ENCODE peak calls at places on chromosomes 6 and 20, in four cellular contexts. V is progenitor cell of endocrine pancreas; M is CD8-positive, alpha-beta T cell; L is HFFc6. Q is an unnamed sample.

GRCh38 chr6:154247119-154247814 is 109.3 kb downstream of the IPCEF1 start:
- DNase-seq in V (no peak), L (no peak), M (peak), Q (no peak)

GRCh38 chr20:46230811-46231282 is 77.5 kb downstream of the CDH22 start:
- DNase-seq in L (no peak), V (peak), M (no peak), Q (peak)

GRCh38 chr6:53813096-53813495 is 18.3 kb downstream of the LRRC1 start:
- DNase-seq in V (no peak), M (no peak), L (no peak), Q (no peak)

GRCh38 chr6:79168695-79168980 is 65.8 kb downstream of the HMGN3 start:
- DNase-seq in V (no peak), L (no peak), M (no peak), Q (no peak)

GRCh38 chr6:44044154-44044539 is 83.1 kb downstream of the MRPL14 start:
- DNase-seq in M (no peak), L (no peak), V (no peak), Q (no peak)

GRCh38 chr20:38630727-38631126 is 29.1 kb downstream of the ARHGAP40 start:
- DNase-seq in V (no peak), M (no peak), L (no peak), Q (no peak)

GRCh38 chr6:37141291-37142046 is 28.5 kb upstream of the PIM1 start:
- DNase-seq in M (no peak), V (no peak), L (peak), Q (no peak)

GRCh38 chr20:31605902-31606677 is 1.0 kb downstream of the ID1 start:
- DNase-seq in L (no peak), V (peak), M (no peak), Q (no peak)

GRCh38 chr6:165930668-165931067 is 237.0 kb downstream of the TBXT start:
- DNase-seq in L (no peak), V (no peak), M (no peak), Q (no peak)

GRCh38 chr6:37244430-37245310 is 12.9 kb upstream of the TBC1D22B start:
- DNase-seq in M (no peak), V (no peak), L (peak), Q (no peak)

GRCh38 chr20:10774357-10774943 is 100.7 kb upstream of the JAG1 start:
- DNase-seq in L (no peak), M (no peak), V (no peak), Q (no peak)

GRCh38 chr6:167795874-167796667 is 30.6 kb upstream of the AFDN start:
- DNase-seq in M (no peak), V (no peak), L (no peak), Q (no peak)

GRCh38 chr20:50642288-50642803 is 49.0 kb downstream of the RIPOR3 start:
- DNase-seq in M (no peak), L (no peak), V (no peak), Q (no peak)

GRCh38 chr6:31651602-31652191 is 764 bp downstream of the BAG6 start:
- DNase-seq in M (no peak), V (no peak), L (peak), Q (no peak)

GRCh38 chr6:163340201-163340887 is 74.2 kb upstream of the QKI start:
- DNase-seq in L (no peak), V (no peak), M (no peak), Q (no peak)

GRCh38 chr6:17207281-17207680 is 73.9 kb upstream of the RBM24 start:
- DNase-seq in L (no peak), M (no peak), V (no peak), Q (no peak)

GRCh38 chr6:131258816-131259476 is 123.7 kb downstream of the AKAP7 start:
- DNase-seq in M (no peak), V (no peak), L (no peak), Q (no peak)

GRCh38 chr20:21028436-21028835 is 77.7 kb downstream of the LINC00237 start:
- DNase-seq in L (no peak), V (no peak), M (no peak), Q (no peak)

GRCh38 chr20:41309817-41310216 is 7.7 kb downstream of the ZHX3 start:
- DNase-seq in M (no peak), V (no peak), L (peak), Q (no peak)

GRCh38 chr6:158213925-158214674 is 46.0 kb downstream of the GTF2H5 start:
- DNase-seq in L (peak), V (peak), M (peak), Q (peak)

GRCh38 chr6:43666181-43666920 is 21.2 kb downstream of the MRPS18A start:
- DNase-seq in L (no peak), V (no peak), M (no peak), Q (no peak)

GRCh38 chr6:137115653-137116052 is 57.8 kb downstream of the IL22RA2 start:
- DNase-seq in V (no peak), L (no peak), M (no peak), Q (no peak)

GRCh38 chr20:50464026-50464724 is 46.0 kb upstream of the PTPN1 start:
- DNase-seq in L (peak), V (peak), M (peak), Q (peak)

GRCh38 chr20:14259691-14260090 is 77.7 kb downstream of the FLRT3 start:
- DNase-seq in V (no peak), L (no peak), M (no peak), Q (no peak)

DNA sequence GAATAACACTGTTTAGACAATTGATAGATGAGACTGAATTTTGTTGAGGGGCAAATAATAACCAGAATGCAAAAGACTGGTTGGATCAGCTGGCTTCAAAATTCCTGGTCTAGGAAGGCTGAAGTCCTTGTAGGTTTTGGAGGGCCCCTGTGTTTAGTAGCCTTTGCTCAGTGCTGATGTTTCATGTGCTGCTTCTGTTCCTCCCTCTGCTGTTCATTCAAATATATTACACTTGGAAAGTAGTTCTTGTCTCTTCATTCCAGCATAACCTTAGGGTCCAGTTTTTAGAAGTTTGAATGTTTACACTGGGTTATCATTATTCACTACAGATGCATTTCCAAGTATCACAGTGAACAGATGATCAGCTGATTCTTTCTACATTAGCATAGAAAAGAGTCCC is 72.5 kb downstream of the FLRT3 start:
- DNase-seq in L (peak), M (no peak), V (no peak), Q (no peak)
- TF ChIP-seq CTCF in L (peak), M (no peak), V (peak), Q (peak)

DNA sequence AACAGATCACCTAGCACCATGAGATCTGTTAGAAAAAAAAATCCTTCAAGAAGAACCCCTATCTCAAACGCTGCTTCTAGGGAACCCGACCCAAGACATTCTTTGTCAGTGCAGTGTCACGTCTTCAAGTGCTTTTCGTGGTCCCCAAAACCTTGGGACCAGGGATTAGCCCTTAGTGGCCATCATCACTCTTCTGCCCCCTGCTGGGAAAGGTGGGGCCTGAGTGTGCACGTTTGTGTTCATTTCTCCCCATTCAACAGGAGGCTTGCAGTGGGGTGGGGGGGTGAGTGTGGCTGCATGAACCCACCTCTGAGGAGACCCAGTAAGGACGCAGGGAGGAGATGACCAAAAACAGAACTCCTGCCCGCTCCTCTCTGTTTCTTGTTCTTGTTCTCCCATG is 218.2 kb upstream of the RNF24 start:
- DNase-seq in M (no peak), V (no peak), L (no peak), Q (no peak)
- TF ChIP-seq CTCF in M (no peak), V (no peak), L (peak), Q (no peak)

GRCh38 chr6:164344801-164345291 is 930.3 kb downstream of the QKI start:
- DNase-seq in V (no peak), M (no peak), L (no peak), Q (no peak)

GRCh38 chr6:164347455-164347854 is 932.9 kb downstream of the QKI start:
- DNase-seq in M (no peak), V (no peak), L (no peak), Q (no peak)

GRCh38 chr6:164345340-164345739 is 930.8 kb downstream of the QKI start:
- DNase-seq in M (no peak), L (no peak), V (no peak), Q (no peak)

GRCh38 chr6:164345856-164346496 is 931.5 kb downstream of the QKI start:
- DNase-seq in L (no peak), V (no peak), M (no peak), Q (no peak)

GRCh38 chr6:164346631-164347030 is 932.1 kb downstream of the QKI start:
- DNase-seq in V (no peak), M (no peak), L (no peak), Q (no peak)
- TF ChIP-seq CTCF in V (no peak), M (no peak), L (no peak), Q (no peak)

GRCh38 chr20:25471020-25471419 is 63.5 kb downstream of the GINS1 start:
- DNase-seq in L (no peak), V (no peak), M (no peak), Q (no peak)

GRCh38 chr20:25468126-25469075 is 60.9 kb downstream of the GINS1 start:
- DNase-seq in L (no peak), M (no peak), V (no peak), Q (no peak)

GRCh38 chr20:25469558-25469957 is 62.1 kb downstream of the GINS1 start:
- DNase-seq in V (no peak), M (no peak), L (no peak), Q (no peak)

GRCh38 chr20:25467441-25467840 is 60.0 kb downstream of the GINS1 start:
- DNase-seq in V (no peak), L (no peak), M (no peak), Q (no peak)

DNA sequence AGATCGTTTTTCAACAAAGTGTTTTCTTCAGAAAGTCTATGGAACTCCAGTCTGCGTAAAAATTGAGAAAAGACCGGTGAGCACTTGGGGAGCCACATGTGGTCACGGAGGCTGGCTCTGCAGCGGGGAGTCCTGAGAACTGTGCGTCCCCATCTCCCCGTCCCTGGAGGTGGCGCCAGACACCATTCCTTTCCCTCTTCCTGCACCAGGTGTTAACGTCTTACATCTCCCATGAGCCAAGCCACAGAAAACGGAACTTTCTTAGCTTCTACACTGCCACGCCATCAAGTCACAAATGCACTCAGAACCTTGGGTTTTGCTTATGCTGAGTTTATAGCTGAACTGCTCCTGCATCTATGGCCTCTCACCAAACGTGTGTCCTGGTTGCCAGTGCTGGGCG is 62.6 kb downstream of the GINS1 start:
- DNase-seq in L (no peak), V (no peak), M (peak), Q (peak)
- TF ChIP-seq CTCF in L (peak), V (peak), M (no peak), Q (no peak)

GRCh38 chr6:30601815-30602641 is 15.0 kb downstream of the PPP1R10 start:
- DNase-seq in L (no peak), V (no peak), M (no peak), Q (no peak)

GRCh38 chr6:30600576-30600975 is 16.5 kb downstream of the PPP1R10 start:
- DNase-seq in M (no peak), V (no peak), L (no peak), Q (no peak)

GRCh38 chr6:30599625-30600324 is 17.3 kb downstream of the PPP1R10 start:
- DNase-seq in M (no peak), L (no peak), V (no peak), Q (peak)

GRCh38 chr6:30598912-30599624 is 18.0 kb downstream of the PPP1R10 start:
- DNase-seq in M (no peak), V (no peak), L (no peak), Q (no peak)

GRCh38 chr6:30601436-30601814 is 15.6 kb downstream of the PPP1R10 start:
- DNase-seq in V (no peak), L (no peak), M (no peak), Q (no peak)
- TF ChIP-seq CTCF in V (no peak), L (no peak), M (no peak), Q (no peak)

GRCh38 chr6:170263410-170263809 is 27.5 kb downstream of the DLL1 start:
- DNase-seq in M (no peak), V (no peak), L (no peak), Q (no peak)

GRCh38 chr6:170266061-170266825 is 24.6 kb downstream of the DLL1 start:
- DNase-seq in L (no peak), M (no peak), V (no peak), Q (no peak)

GRCh38 chr6:170264086-170264485 is 26.8 kb downstream of the DLL1 start:
- DNase-seq in L (no peak), M (no peak), V (no peak), Q (no peak)

GRCh38 chr6:170267688-170268087 is 23.2 kb downstream of the DLL1 start:
- DNase-seq in M (no peak), V (no peak), L (no peak), Q (no peak)

GRCh38 chr6:170265655-170266054 is 25.2 kb downstream of the DLL1 start:
- DNase-seq in V (no peak), M (no peak), L (no peak), Q (no peak)
- TF ChIP-seq CTCF in V (no peak), M (no peak), L (no peak), Q (no peak)

Q was measured in endothelial cell.